ENCODE peak calls at places on chromosomes 13 and 19, in six cellular contexts. M is dermis microvascular lymphatic vessel endothelial cell; H is stimulated activated CD4-positive, alpha-beta T cell treated with anti-CD3 and anti-CD28 coated beads, Interleukin-1b, Interleukin-23, amount 100 ng/mL, for 24 hours; S is RWPE1; A is CD4-positive, alpha-beta T cell; U is MV-4-11. R is an unnamed sample.
A peak's percentile ranks its signal among the peaks of the same experiment; 100 is the strongest.

GRCh38 chr13:100363351-100363750 is 225.2 kb downstream of the GGACT start:
- DNase-seq in M (no peak), H (no peak), S (no peak), A (no peak), U (no peak), R (no peak)

GRCh38 chr13:114257014-114257413 is 22.3 kb downstream of the CDC16 start:
- DNase-seq in M (no peak), H (no peak), S (no peak), A (no peak), U (no peak), R (no peak)

GRCh38 chr13:51943721-51944120 is 67.5 kb downstream of the ATP7B start:
- DNase-seq in M (no peak), H (no peak), S (no peak), A (no peak), U (no peak), R (no peak)

GRCh38 chr19:47273313-47274070 is 1.2 kb upstream of the INAFM1 start:
- DNase-seq in M (peak; percentile 92), H (peak; percentile 80), S (peak; percentile 85), A (peak; percentile 89), U (peak; percentile 96), R (peak; percentile 94)

GRCh38 chr19:8922591-8922990 is 87.6 kb downstream of the MUC16 start:
- DNase-seq in M (no peak), H (no peak), S (no peak), A (no peak), U (no peak), R (no peak)

GRCh38 chr13:33109319-33109718 is 93.1 kb downstream of the KL start:
- DNase-seq in M (no peak), H (no peak), S (no peak), A (no peak), U (no peak), R (no peak)

GRCh38 chr13:114089751-114090400 is 42.5 kb downstream of the RASA3 start:
- DNase-seq in M (no peak), H (no peak), S (no peak), A (no peak), U (no peak), R (no peak)

GRCh38 chr13:76667551-76667950 is 218.7 kb downstream of the KCTD12 start:
- DNase-seq in M (peak; percentile 89), H (no peak), S (peak; percentile 28), A (no peak), U (peak; percentile 66), R (peak; percentile 8)

R was measured in CD4-positive, CD25-positive, alpha-beta regulatory T cell.